ENCODE peak calls at places on chromosomes 6 and 20, in eight cellular contexts. U is stimulated activated CD4-positive, alpha-beta T cell treated with anti-CD3 and anti-CD28 coated beads, Interleukin-12 subunit alpha, Interleukin-12 subunit beta, amount 100 ng/mL, for 4 hours; I is central memory CD8-positive, alpha-beta T cell; Q is neural crest cell; X is heart left ventricle; K is A172; B is WTC11; A is GM12865. D is an unnamed sample.

GRCh38 chr20:9460518-9460917 is 53.9 kb upstream of the LAMP5 start:
- DNase-seq in Q (no peak), I (no peak), U (no peak), B (no peak), X (no peak), K (peak), A (no peak), D (peak)

GRCh38 chr20:421685-422250 is 13.7 kb downstream of the RBCK1 start:
- DNase-seq in B (no peak), U (no peak), K (no peak), I (no peak), Q (no peak), A (no peak), X (no peak), D (no peak)

GRCh38 chr20:35344354-35344837 is 52.2 kb upstream of the FAM83C start:
- DNase-seq in X (peak), I (no peak), A (no peak), Q (no peak), B (no peak), U (no peak), K (peak), D (peak)

GRCh38 chr6:76264466-76264865 is 192.0 kb upstream of the IMPG1 start:
- DNase-seq in B (no peak), I (no peak), Q (no peak), K (peak), X (no peak), U (no peak), A (no peak), D (no peak)

GRCh38 chr6:129276986-129277385 is 394.0 kb downstream of the LAMA2 start:
- DNase-seq in B (no peak), U (no peak), I (no peak), A (no peak), X (no peak), Q (no peak), K (no peak), D (no peak)

GRCh38 chr20:35820715-35821114 is 48.9 kb downstream of the PHF20 start:
- DNase-seq in Q (no peak), K (peak), U (no peak), A (no peak), I (no peak), X (peak), B (no peak), D (no peak)

GRCh38 chr6:90574610-90575009 is 12.3 kb downstream of the MAP3K7 start:
- DNase-seq in A (no peak), I (no peak), K (no peak), Q (no peak), U (no peak), X (no peak), B (no peak), D (no peak)

GRCh38 chr6:5968817-5969726 is 37.7 kb downstream of the NRN1 start:
- DNase-seq in Q (no peak), I (no peak), A (no peak), U (no peak), X (peak), K (peak), B (no peak), D (peak)

GRCh38 chr20:9458075-9458818 is 56.1 kb upstream of the LAMP5 start:
- DNase-seq in I (no peak), U (no peak), K (peak), X (no peak), B (peak), A (peak), Q (no peak), D (peak)

GRCh38 chr6:163490826-163491577 is 76.5 kb downstream of the QKI start:
- DNase-seq in B (no peak), K (no peak), Q (no peak), A (no peak), X (peak), I (no peak), U (no peak), D (no peak)

GRCh38 chr6:143164565-143165105 is 103.9 kb downstream of the AIG1 start:
- DNase-seq in A (no peak), Q (no peak), U (no peak), I (no peak), X (no peak), B (no peak), K (no peak), D (no peak)

GRCh38 chr6:43491750-43492661 is 14.6 kb downstream of the TJAP1 start:
- DNase-seq in K (peak), A (no peak), B (no peak), Q (no peak), I (no peak), U (no peak), X (peak), D (no peak)

GRCh38 chr6:137033828-137034227 is 10.9 kb downstream of the IL20RA start:
- DNase-seq in U (no peak), A (peak), Q (no peak), B (no peak), I (no peak), K (peak), X (no peak), D (no peak)

GRCh38 chr20:3749689-3750639 is 17.5 kb downstream of the HSPA12B start:
- DNase-seq in K (no peak), X (no peak), U (no peak), A (peak), Q (peak), I (no peak), B (peak), D (peak)

GRCh38 chr20:11364736-11365135 is 553.0 kb upstream of the BTBD3 start:
- DNase-seq in I (no peak), Q (no peak), B (no peak), K (no peak), A (no peak), U (no peak), X (no peak), D (no peak)

GRCh38 chr20:52682271-52682670 is 289.9 kb upstream of the TSHZ2 start:
- DNase-seq in U (no peak), B (no peak), A (no peak), X (no peak), K (no peak), Q (no peak), I (no peak), D (no peak)

GRCh38 chr6:56863366-56863765 is 91.5 kb upstream of the BEND6 start:
- DNase-seq in X (no peak), A (no peak), K (peak), Q (no peak), I (no peak), U (no peak), B (no peak), D (no peak)

GRCh38 chr6:41505084-41506049 is 40.8 kb upstream of the FOXP4 start:
- DNase-seq in Q (no peak), X (peak), U (peak), A (peak), B (peak), K (no peak), I (no peak), D (peak)

GRCh38 chr20:61674051-61674450 is 391.6 kb downstream of the TAF4 start:
- DNase-seq in I (no peak), K (no peak), B (no peak), Q (no peak), U (no peak), A (no peak), X (no peak), D (no peak)

GRCh38 chr6:43824741-43825064 is 54.7 kb downstream of the VEGFA start:
- DNase-seq in U (no peak), A (no peak), B (no peak), I (no peak), Q (no peak), K (no peak), X (no peak), D (no peak)

GRCh38 chr6:111710439-111710838 is 104.8 kb upstream of the TRAF3IP2 start:
- DNase-seq in B (no peak), X (no peak), I (no peak), Q (no peak), U (no peak), K (no peak), A (no peak), D (no peak)

GRCh38 chr20:8808180-8808535 is 260.7 kb upstream of the PLCB4 start:
- DNase-seq in A (no peak), U (no peak), B (no peak), X (no peak), K (no peak), I (no peak), Q (no peak), D (no peak)

GRCh38 chr6:114140416-114140815 is 169.5 kb upstream of the HDAC2 start:
- DNase-seq in X (no peak), I (no peak), Q (no peak), A (no peak), U (no peak), B (no peak), K (no peak), D (no peak)

GRCh38 chr6:131851049-131851769 is 43.4 kb downstream of the ENPP1 start:
- DNase-seq in B (no peak), U (no peak), K (no peak), X (no peak), Q (no peak), A (no peak), I (no peak), D (peak)

GRCh38 chr6:25369450-25370086 is 90.4 kb downstream of the CARMIL1 start:
- DNase-seq in Q (no peak), K (no peak), A (peak), I (no peak), U (peak), B (no peak), X (no peak), D (peak)

GRCh38 chr6:158047563-158048323 is 66.1 kb downstream of the SYNJ2 start:
- DNase-seq in I (no peak), A (no peak), X (no peak), B (no peak), K (no peak), U (no peak), Q (no peak), D (no peak)

GRCh38 chr6:80356000-80356399 is 249.5 kb downstream of the BCKDHB start:
- DNase-seq in K (no peak), B (no peak), Q (no peak), I (no peak), X (no peak), U (no peak), A (no peak), D (no peak)

GRCh38 chr6:46325561-46326525 is 155.1 kb upstream of the ENPP5 start:
- DNase-seq in B (no peak), X (peak), K (no peak), Q (no peak), I (peak), U (no peak), A (peak), D (peak)

GRCh38 chr20:50223321-50223995 is 32.8 kb downstream of the CEBPB start:
- DNase-seq in X (no peak), B (no peak), Q (no peak), K (no peak), U (no peak), I (no peak), A (no peak), D (no peak)

GRCh38 chr6:73339340-73339739 is 14.7 kb downstream of the DPPA5 start:
- DNase-seq in U (no peak), A (no peak), B (no peak), Q (no peak), K (peak), I (no peak), X (no peak), D (no peak)

GRCh38 chr6:109853426-109853825 is 124.7 kb upstream of the GPR6 start:
- DNase-seq in I (no peak), K (no peak), B (no peak), A (no peak), U (no peak), Q (no peak), X (no peak), D (no peak)

GRCh38 chr20:63372971-63373885 is 12.1 kb upstream of the CHRNA4 start:
- DNase-seq in K (no peak), I (no peak), B (no peak), A (no peak), Q (no peak), X (no peak), U (no peak), D (peak)

GRCh38 chr6:132205946-132206345 is 195.3 kb downstream of the MOXD1 start:
- DNase-seq in X (no peak), Q (no peak), B (no peak), U (no peak), A (no peak), K (no peak), I (no peak), D (no peak)

GRCh38 chr6:162862462-162862861 is 134.7 kb downstream of the PACRG start:
- DNase-seq in K (no peak), I (no peak), A (no peak), U (no peak), X (no peak), B (no peak), Q (no peak), D (no peak)

D was measured in cardiac muscle cell.